ENCODE peak calls at places on chromosomes 3 and 15, in nine cellular contexts. C, L, P, D, G, U, Z, B and F are unnamed samples.
A peak's percentile ranks its signal among the peaks of the same experiment; 100 is the strongest.

GRCh38 chr3:71168043-71168720 is 415.3 kb downstream of the FOXP1 start:
- DNase-seq in C (no peak), L (peak; percentile 9), P (no peak), D (peak; percentile 78), G (no peak), U (no peak), Z (no peak), B (no peak), F (no peak)

GRCh38 chr3:57227930-57228733 is 603 bp downstream of the APPL1 start:
- DNase-seq in C (peak; percentile 43), L (peak; percentile 49), P (peak; percentile 41), D (peak; percentile 64), G (peak; percentile 45), U (peak; percentile 23), Z (no peak), B (no peak), F (no peak)

GRCh38 chr3:40524222-40524570 is 564 bp upstream of the ZNF621 start:
- DNase-seq in C (no peak), L (no peak), P (no peak), D (peak; percentile 35), G (no peak), U (no peak), Z (no peak), B (no peak), F (no peak)

GRCh38 chr3:149479621-149480325 is 5.3 kb downstream of the TM4SF4 start:
- DNase-seq in C (no peak), L (no peak), P (peak; percentile 30), D (peak; percentile 72), G (no peak), U (no peak), Z (no peak), B (no peak), F (no peak)

GRCh38 chr15:74302821-74303359 is 64.6 kb downstream of the CYP11A1 start:
- DNase-seq in C (peak; percentile 23), L (peak; percentile 15), P (no peak), D (peak; percentile 50), G (peak; percentile 36), U (no peak), Z (no peak), B (no peak), F (no peak)

GRCh38 chr15:92009162-92009561 is 155.7 kb downstream of the SLCO3A1 start:
- DNase-seq in C (no peak), L (no peak), P (no peak), D (no peak), G (no peak), U (no peak), Z (no peak), B (no peak), F (no peak)

GRCh38 chr3:128946411-128946810 is 47.5 kb downstream of the CFAP92 start:
- DNase-seq in C (no peak), L (peak; percentile 19), P (no peak), D (peak; percentile 29), G (no peak), U (no peak), Z (no peak), B (peak; percentile 61), F (no peak)

GRCh38 chr3:139281512-139282196 is 62.2 kb upstream of the MRPS22 start:
- DNase-seq in C (no peak), L (no peak), P (no peak), D (no peak), G (no peak), U (peak; percentile 82), Z (no peak), B (peak; percentile 48), F (no peak)

GRCh38 chr3:63294332-63294731 is 16.2 kb downstream of the SYNPR start:
- DNase-seq in C (no peak), L (no peak), P (no peak), D (no peak), G (no peak), U (no peak), Z (no peak), B (no peak), F (no peak)

GRCh38 chr3:171142985-171143384 is 116.5 kb upstream of the SLC2A2 start:
- DNase-seq in C (peak; percentile 62), L (peak; percentile 21), P (no peak), D (peak; percentile 62), G (no peak), U (no peak), Z (no peak), B (peak; percentile 35), F (no peak)

GRCh38 chr3:29515451-29515850 is 234.6 kb downstream of the RBMS3 start:
- DNase-seq in C (no peak), L (peak; percentile 75), P (no peak), D (no peak), G (no peak), U (no peak), Z (no peak), B (no peak), F (no peak)

GRCh38 chr15:40952301-40952900 is 870 bp upstream of the CHAC1 start:
- DNase-seq in C (no peak), L (no peak), P (no peak), D (no peak), G (no peak), U (no peak), Z (no peak), B (no peak), F (no peak)

GRCh38 chr3:69893274-69893673 is 106.3 kb upstream of the SAMMSON start:
- DNase-seq in C (no peak), L (no peak), P (no peak), D (no peak), G (no peak), U (no peak), Z (no peak), B (no peak), F (no peak)

GRCh38 chr3:57918123-57918837 is 89.9 kb upstream of the FLNB start:
- DNase-seq in C (no peak), L (peak; percentile 77), P (no peak), D (peak; percentile 82), G (no peak), U (peak; percentile 83), Z (no peak), B (peak; percentile 77), F (no peak)

GRCh38 chr3:2793987-2794386 is 316.2 kb downstream of the IL5RA start:
- DNase-seq in C (no peak), L (no peak), P (no peak), D (no peak), G (no peak), U (no peak), Z (no peak), B (no peak), F (no peak)

GRCh38 chr3:137988982-137989381 is 21.0 kb upstream of the CLDN18 start:
- DNase-seq in C (no peak), L (no peak), P (no peak), D (no peak), G (no peak), U (no peak), Z (no peak), B (no peak), F (peak; percentile 78)

DNA sequence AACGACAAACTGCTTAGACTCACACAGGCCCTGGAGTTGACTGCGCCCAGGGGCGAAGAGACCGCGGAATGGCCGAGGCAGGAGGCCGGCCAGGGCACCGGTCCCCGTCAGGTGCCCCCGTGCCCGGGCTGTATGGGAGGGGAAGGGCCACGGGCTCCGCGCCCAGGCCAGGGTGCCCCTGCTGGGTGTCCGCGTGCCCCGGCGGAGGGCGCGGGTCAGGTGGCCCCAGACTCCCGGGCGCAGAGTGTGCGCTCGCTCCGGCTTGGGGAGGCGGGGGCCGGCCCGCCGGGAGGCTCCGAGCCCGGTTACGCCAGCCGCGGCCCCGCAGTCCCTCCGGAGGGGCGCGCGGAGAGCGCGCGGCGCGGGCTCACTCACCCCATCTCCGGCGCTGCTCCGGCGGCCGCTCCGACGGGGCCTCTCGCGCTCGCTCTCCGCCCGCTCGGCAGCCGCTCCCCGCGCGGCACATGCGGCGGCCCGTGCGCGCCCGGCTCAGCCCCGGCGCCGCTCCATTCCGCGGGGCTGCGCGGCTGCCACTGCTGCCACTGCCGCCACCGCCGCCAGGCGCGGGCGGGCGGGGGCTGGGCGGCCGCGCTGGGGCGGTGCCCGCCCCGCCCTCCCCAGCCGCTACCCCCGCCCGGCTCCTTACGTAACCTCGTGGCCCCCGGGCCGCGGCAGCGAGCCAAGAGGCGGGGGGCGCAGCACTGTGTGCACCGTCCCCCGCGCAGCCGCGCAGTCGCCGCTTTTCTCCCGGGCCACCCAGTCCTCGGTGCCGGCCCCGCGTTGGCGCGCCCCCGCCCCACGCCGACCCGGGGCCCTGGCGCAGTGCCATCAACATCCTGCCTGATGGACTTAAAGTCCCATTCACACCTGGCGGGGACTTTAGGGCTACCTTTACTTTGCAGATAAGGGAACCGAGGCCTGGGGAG is at the start of gene HOMER2:
- DNase-seq in C (peak; percentile 90), L (peak; percentile 29), P (peak; percentile 18), D (peak; percentile 24), G (no peak), U (no peak), Z (no peak), B (no peak), F (no peak)
- H3K4me3 ChIP-seq in C (peak within 1 kb of the TSS; percentile 64), L (peak within 1 kb of the TSS; percentile 76), P (peak within 1 kb of the TSS; percentile 64), D (peak within 1 kb of the TSS; percentile 89), G (peak within 1 kb of the TSS; percentile 27), U (peak within 1 kb of the TSS; percentile 20), Z (peak within 1 kb of the TSS; percentile 42), B (peak within 1 kb of the TSS; percentile 38), F (peak within 1 kb of the TSS; percentile 36)

GRCh38 chr3:76646921-76647562 is 392.9 kb upstream of the ROBO2 start:
- DNase-seq in C (no peak), L (no peak), P (no peak), D (no peak), G (no peak), U (no peak), Z (no peak), B (no peak), F (no peak)
- TF ChIP-seq CTCF in C (no peak), L (no peak), P (no peak), D (no peak), G (no peak), U (no peak), Z (no peak), B (no peak), F (no peak)

DNA sequence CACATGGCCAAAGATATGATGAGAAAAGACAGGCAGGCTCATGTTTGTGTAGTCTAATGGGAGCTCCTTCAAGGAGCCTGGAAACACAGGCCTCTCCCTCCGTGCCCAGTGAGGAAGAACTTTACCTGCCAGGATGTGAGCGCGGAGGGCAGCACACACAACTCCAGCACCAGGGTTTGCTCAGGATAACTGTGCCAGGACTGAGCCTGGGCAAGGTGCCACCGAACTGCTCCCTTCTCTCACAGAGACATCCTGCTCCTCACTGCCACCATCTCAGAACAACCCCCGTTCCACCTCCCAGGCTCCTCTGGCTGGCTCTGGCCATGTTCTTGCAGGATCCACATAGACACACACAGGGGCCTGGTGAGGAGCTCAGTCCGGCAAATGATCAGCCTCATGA is 87.4 kb downstream of the NUP210 start:
- DNase-seq in C (peak; percentile 33), L (no peak), P (no peak), D (no peak), G (no peak), U (no peak), Z (no peak), B (no peak), F (no peak)
- H3K4me3 ChIP-seq in C (no peak overlapping the region), L (no peak overlapping the region), P (no peak overlapping the region), D (no peak overlapping the region), G (no peak overlapping the region), U (no peak overlapping the region), Z (no peak overlapping the region), B (no peak overlapping the region), F (no peak overlapping the region)

DNA sequence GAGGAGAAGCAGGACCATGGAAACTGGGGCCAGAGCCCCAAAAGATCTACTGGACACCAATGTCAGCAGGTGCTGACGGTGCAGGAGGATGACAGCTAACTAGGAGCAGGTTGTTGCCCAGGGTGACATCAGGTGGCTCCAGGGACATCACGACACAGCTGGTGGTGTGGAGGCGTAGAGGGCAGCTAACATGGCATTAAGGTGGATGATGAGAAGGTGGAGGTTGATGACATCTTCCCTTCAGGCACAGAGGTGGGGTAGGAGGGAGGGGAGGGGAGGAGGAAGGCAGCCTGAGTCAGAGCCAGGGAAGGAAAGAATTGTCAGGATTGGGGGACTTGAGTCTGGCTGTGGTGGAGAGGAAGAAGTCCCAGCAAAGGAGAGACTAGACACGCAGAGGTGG is 1.5 kb upstream of the EPHB1 start:
- DNase-seq in C (no peak), L (no peak), P (no peak), D (no peak), G (no peak), U (no peak), Z (no peak), B (no peak), F (no peak)
- TF ChIP-seq CTCF in C (no peak), L (no peak), P (no peak), D (no peak), G (no peak), U (no peak), Z (no peak), B (no peak), F (no peak)